ENCODE peak calls at places on chromosomes 16 and 17, in eight cellular contexts. One of them, this sample, is unnamed. For H3K27me3, the result is how much of the 10 kb centered on the place peaks cover.

GRCh38 chr17:8304181-8304910 is 5.7 kb upstream of the ARHGEF15 start:
- DNase-seq in SJSA1: no peak
- DNase-seq in heart right ventricle: no peak
- DNase-seq in prostate gland: no peak
- DNase-seq in MM.1S: no peak
- DNase-seq in GM23338: peak
- DNase-seq in heart left ventricle: no peak
- DNase-seq in aorta: no peak
- DNase-seq in this sample: no peak

GRCh38 chr16:31063843-31064611 is 10.0 kb downstream of the ZNF668 start:
- DNase-seq in SJSA1: no peak
- DNase-seq in heart right ventricle: no peak
- DNase-seq in prostate gland: no peak
- DNase-seq in MM.1S: no peak
- DNase-seq in GM23338: no peak
- DNase-seq in heart left ventricle: no peak
- DNase-seq in aorta: no peak
- DNase-seq in this sample: no peak

GRCh38 chr16:83901101-83901500 is 2.2 kb downstream of the MLYCD start:
- DNase-seq in SJSA1: peak
- DNase-seq in heart right ventricle: no peak
- DNase-seq in prostate gland: no peak
- DNase-seq in MM.1S: no peak
- DNase-seq in GM23338: no peak
- DNase-seq in heart left ventricle: no peak
- DNase-seq in aorta: no peak
- DNase-seq in this sample: no peak

GRCh38 chr16:70572050-70572925 is 48.7 kb downstream of the SF3B3 start:
- DNase-seq in SJSA1: no peak
- DNase-seq in heart right ventricle: no peak
- DNase-seq in prostate gland: no peak
- DNase-seq in MM.1S: no peak
- DNase-seq in GM23338: no peak
- DNase-seq in heart left ventricle: no peak
- DNase-seq in aorta: no peak
- DNase-seq in this sample: no peak

GRCh38 chr16:28543072-28543471 is 4.3 kb upstream of the NUPR1 start:
- DNase-seq in SJSA1: no peak
- DNase-seq in heart right ventricle: no peak
- DNase-seq in prostate gland: peak
- DNase-seq in MM.1S: no peak
- DNase-seq in GM23338: no peak
- DNase-seq in heart left ventricle: no peak
- DNase-seq in aorta: no peak
- DNase-seq in this sample: no peak

GRCh38 chr17:7848665-7849184 is 6.1 kb upstream of the TMEM88 start:
- DNase-seq in SJSA1: no peak
- DNase-seq in heart right ventricle: no peak
- DNase-seq in prostate gland: no peak
- DNase-seq in MM.1S: no peak
- DNase-seq in GM23338: no peak
- DNase-seq in heart left ventricle: no peak
- DNase-seq in aorta: no peak
- DNase-seq in this sample: no peak

GRCh38 chr17:79664925-79665738 is 54.3 kb upstream of the RBFOX3 start:
- DNase-seq in SJSA1: no peak
- DNase-seq in heart right ventricle: peak
- DNase-seq in prostate gland: peak
- DNase-seq in MM.1S: no peak
- DNase-seq in GM23338: peak
- DNase-seq in heart left ventricle: peak
- DNase-seq in aorta: peak
- DNase-seq in this sample: no peak

GRCh38 chr16:81446318-81447275 is 2.0 kb downstream of the CMIP start:
- DNase-seq in SJSA1: no peak
- DNase-seq in heart right ventricle: no peak
- DNase-seq in prostate gland: peak
- DNase-seq in MM.1S: no peak
- DNase-seq in GM23338: peak
- DNase-seq in heart left ventricle: no peak
- DNase-seq in aorta: no peak
- DNase-seq in this sample: peak

GRCh38 chr17:50111687-50112655 is 16.8 kb downstream of the PDK2 start:
- DNase-seq in SJSA1: no peak
- DNase-seq in heart right ventricle: peak
- DNase-seq in prostate gland: no peak
- DNase-seq in MM.1S: no peak
- DNase-seq in GM23338: no peak
- DNase-seq in heart left ventricle: peak
- DNase-seq in aorta: peak
- DNase-seq in this sample: no peak

GRCh38 chr17:66203274-66204015 is 11.5 kb upstream of the CEP112 start:
- DNase-seq in SJSA1: no peak
- DNase-seq in heart right ventricle: no peak
- DNase-seq in prostate gland: no peak
- DNase-seq in MM.1S: no peak
- DNase-seq in GM23338: no peak
- DNase-seq in heart left ventricle: no peak
- DNase-seq in aorta: no peak
- DNase-seq in this sample: no peak

GRCh38 chr16:53435066-53435688 is 906 bp downstream of the RBL2 start:
- DNase-seq in SJSA1: peak
- DNase-seq in heart right ventricle: peak
- DNase-seq in prostate gland: peak
- DNase-seq in MM.1S: peak
- DNase-seq in GM23338: peak
- DNase-seq in heart left ventricle: peak
- DNase-seq in aorta: peak
- DNase-seq in this sample: peak

GRCh38 chr17:76585048-76585648 is 512 bp downstream of the ST6GALNAC2 start:
- DNase-seq in SJSA1: no peak
- DNase-seq in heart right ventricle: no peak
- DNase-seq in prostate gland: no peak
- DNase-seq in MM.1S: no peak
- DNase-seq in GM23338: peak
- DNase-seq in heart left ventricle: no peak
- DNase-seq in aorta: peak
- DNase-seq in this sample: no peak
- H3K27me3 ChIP-seq in SJSA1: under half
- H3K27me3 ChIP-seq in heart right ventricle: under half
- H3K27me3 ChIP-seq in prostate gland: under half
- H3K27me3 ChIP-seq in MM.1S: half or more
- H3K27me3 ChIP-seq in GM23338: half or more
- H3K27me3 ChIP-seq in heart left ventricle: under half
- H3K27me3 ChIP-seq in aorta: under half
- H3K27me3 ChIP-seq in this sample: under half

GRCh38 chr17:45783593-45784292 is 377 bp upstream of the CRHR1 start:
- DNase-seq in SJSA1: no peak
- DNase-seq in heart right ventricle: peak
- DNase-seq in prostate gland: peak
- DNase-seq in MM.1S: no peak
- DNase-seq in GM23338: peak
- DNase-seq in heart left ventricle: no peak
- DNase-seq in aorta: peak
- DNase-seq in this sample: no peak
- H3K4me3 ChIP-seq in SJSA1: no peak
- H3K4me3 ChIP-seq in heart right ventricle: peak
- H3K4me3 ChIP-seq in prostate gland: peak
- H3K4me3 ChIP-seq in MM.1S: peak
- H3K4me3 ChIP-seq in GM23338: peak
- H3K4me3 ChIP-seq in heart left ventricle: peak
- H3K4me3 ChIP-seq in aorta: peak
- H3K4me3 ChIP-seq in this sample: no peak

GRCh38 chr17:40348136-40348504 is 16.4 kb downstream of the GJD3 start:
- DNase-seq in SJSA1: no peak
- DNase-seq in heart right ventricle: peak
- DNase-seq in prostate gland: no peak
- DNase-seq in MM.1S: no peak
- DNase-seq in GM23338: peak
- DNase-seq in heart left ventricle: no peak
- DNase-seq in aorta: no peak
- DNase-seq in this sample: no peak

GRCh38 chr17:40348562-40349476 is 15.7 kb downstream of the GJD3 start:
- DNase-seq in SJSA1: no peak
- DNase-seq in heart right ventricle: peak
- DNase-seq in prostate gland: peak
- DNase-seq in MM.1S: no peak
- DNase-seq in GM23338: no peak
- DNase-seq in heart left ventricle: peak
- DNase-seq in aorta: peak
- DNase-seq in this sample: no peak

GRCh38 chr17:40346768-40347154 is 17.8 kb downstream of the GJD3 start:
- DNase-seq in SJSA1: no peak
- DNase-seq in heart right ventricle: no peak
- DNase-seq in prostate gland: no peak
- DNase-seq in MM.1S: no peak
- DNase-seq in GM23338: no peak
- DNase-seq in heart left ventricle: no peak
- DNase-seq in aorta: no peak
- DNase-seq in this sample: no peak

GRCh38 chr17:40346061-40346767 is 18.3 kb downstream of the GJD3 start:
- DNase-seq in SJSA1: no peak
- DNase-seq in heart right ventricle: no peak
- DNase-seq in prostate gland: no peak
- DNase-seq in MM.1S: no peak
- DNase-seq in GM23338: peak
- DNase-seq in heart left ventricle: no peak
- DNase-seq in aorta: no peak
- DNase-seq in this sample: no peak

DNA sequence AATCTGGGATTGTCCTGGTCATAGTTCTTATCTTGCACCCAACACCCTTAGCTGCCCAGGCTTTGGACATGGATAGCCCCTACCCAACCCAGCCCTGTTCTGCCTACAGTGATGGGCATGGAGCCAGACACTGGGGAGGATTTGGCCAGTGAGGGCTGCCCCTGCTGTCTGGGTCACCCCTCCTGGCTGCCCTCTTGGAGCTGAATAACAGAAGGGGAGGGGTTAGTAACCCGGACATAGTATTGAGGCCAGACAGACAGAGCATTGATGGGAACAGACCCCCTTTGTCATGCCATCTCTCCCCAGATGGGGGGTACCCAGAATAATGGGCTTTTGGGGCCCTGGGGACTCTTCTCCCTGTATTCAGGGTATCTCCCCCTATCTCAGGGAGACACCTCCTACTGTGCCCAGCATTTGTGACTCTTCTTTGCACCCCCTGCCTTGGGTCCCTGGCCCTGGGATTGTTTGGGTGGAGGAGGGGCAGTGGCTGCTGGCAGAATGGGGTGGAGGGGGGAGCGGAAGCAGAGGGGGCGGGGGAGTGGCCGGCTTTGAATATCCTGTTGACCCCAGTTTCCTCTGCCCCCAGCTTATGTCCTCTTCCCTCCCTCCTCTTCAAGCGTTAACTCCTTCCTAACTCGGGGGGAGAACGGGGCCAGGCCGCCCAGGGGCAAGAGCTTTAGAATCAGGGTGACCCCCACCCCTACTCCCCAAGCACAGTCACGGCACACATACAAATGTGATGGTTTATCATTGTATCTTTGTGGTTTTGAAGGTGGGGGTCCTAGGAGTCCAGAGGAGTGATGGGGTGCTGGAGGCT is 17.0 kb downstream of the GJD3 start:
- DNase-seq in SJSA1: no peak
- DNase-seq in heart right ventricle: no peak
- DNase-seq in prostate gland: no peak
- DNase-seq in MM.1S: no peak
- DNase-seq in GM23338: peak
- DNase-seq in heart left ventricle: peak
- DNase-seq in aorta: no peak
- DNase-seq in this sample: no peak
- H3K27me3 ChIP-seq in SJSA1: under half
- H3K27me3 ChIP-seq in heart right ventricle: under half
- H3K27me3 ChIP-seq in prostate gland: under half
- H3K27me3 ChIP-seq in MM.1S: under half
- H3K27me3 ChIP-seq in GM23338: under half
- H3K27me3 ChIP-seq in heart left ventricle: under half
- H3K27me3 ChIP-seq in aorta: under half
- H3K27me3 ChIP-seq in this sample: under half

GRCh38 chr17:65064452-65065019 is 8.0 kb upstream of the GNA13 start:
- DNase-seq in SJSA1: peak
- DNase-seq in heart right ventricle: no peak
- DNase-seq in prostate gland: peak
- DNase-seq in MM.1S: no peak
- DNase-seq in GM23338: no peak
- DNase-seq in heart left ventricle: no peak
- DNase-seq in aorta: no peak
- DNase-seq in this sample: no peak
- H3K4me3 ChIP-seq in SJSA1: no peak
- H3K4me3 ChIP-seq in heart right ventricle: no peak
- H3K4me3 ChIP-seq in prostate gland: no peak
- H3K4me3 ChIP-seq in MM.1S: no peak
- H3K4me3 ChIP-seq in GM23338: no peak
- H3K4me3 ChIP-seq in heart left ventricle: no peak
- H3K4me3 ChIP-seq in aorta: no peak
- H3K4me3 ChIP-seq in this sample: no peak

GRCh38 chr16:1858189-1858588 is 13.8 kb downstream of the MEIOB start:
- DNase-seq in SJSA1: no peak
- DNase-seq in heart right ventricle: no peak
- DNase-seq in prostate gland: no peak
- DNase-seq in MM.1S: peak
- DNase-seq in GM23338: no peak
- DNase-seq in heart left ventricle: no peak
- DNase-seq in aorta: no peak
- DNase-seq in this sample: no peak
- H3K27me3 ChIP-seq in SJSA1: half or more
- H3K27me3 ChIP-seq in heart right ventricle: under half
- H3K27me3 ChIP-seq in prostate gland: under half
- H3K27me3 ChIP-seq in MM.1S: under half
- H3K27me3 ChIP-seq in GM23338: under half
- H3K27me3 ChIP-seq in heart left ventricle: under half
- H3K27me3 ChIP-seq in aorta: under half
- H3K27me3 ChIP-seq in this sample: under half

GRCh38 chr16:67546761-67547422 is 15.4 kb upstream of the CTCF start:
- DNase-seq in SJSA1: peak
- DNase-seq in heart right ventricle: peak
- DNase-seq in prostate gland: peak
- DNase-seq in MM.1S: peak
- DNase-seq in GM23338: peak
- DNase-seq in heart left ventricle: peak
- DNase-seq in aorta: peak
- DNase-seq in this sample: peak
- H3K4me3 ChIP-seq in SJSA1: no peak
- H3K4me3 ChIP-seq in heart right ventricle: no peak
- H3K4me3 ChIP-seq in prostate gland: no peak
- H3K4me3 ChIP-seq in MM.1S: peak
- H3K4me3 ChIP-seq in GM23338: no peak
- H3K4me3 ChIP-seq in heart left ventricle: no peak
- H3K4me3 ChIP-seq in aorta: no peak
- H3K4me3 ChIP-seq in this sample: no peak

GRCh38 chr16:985646-986400 is 4.3 kb downstream of the SOX8 start:
- DNase-seq in SJSA1: no peak
- DNase-seq in heart right ventricle: no peak
- DNase-seq in prostate gland: no peak
- DNase-seq in MM.1S: no peak
- DNase-seq in GM23338: no peak
- DNase-seq in heart left ventricle: no peak
- DNase-seq in aorta: no peak
- DNase-seq in this sample: no peak
- H3K27me3 ChIP-seq in SJSA1: half or more
- H3K27me3 ChIP-seq in heart right ventricle: under half
- H3K27me3 ChIP-seq in prostate gland: under half
- H3K27me3 ChIP-seq in MM.1S: half or more
- H3K27me3 ChIP-seq in GM23338: under half
- H3K27me3 ChIP-seq in heart left ventricle: under half
- H3K27me3 ChIP-seq in aorta: under half
- H3K27me3 ChIP-seq in this sample: under half

This sample was measured in GM06990.